ENCODE peak calls at places on chromosome 3, in eight cellular contexts. U is lower leg skin, K is nephron progenitor cell, R is cardiac fibroblast, F is pancreas, V is B cell, H is fibroblast of lung, B is Panc1. O is an unnamed sample.

GRCh38 chr3:158768361-158768787 is 33.5 kb upstream of the MFSD1 start:
- DNase-seq in U (no peak), K (peak), R (peak), F (peak), V (no peak), H (peak), B (no peak), O (no peak)

GRCh38 chr3:72191211-72191960 is 406.4 kb upstream of the PROK2 start:
- DNase-seq in U (no peak), K (no peak), R (peak), F (no peak), V (no peak), H (no peak), B (no peak), O (no peak)

GRCh38 chr3:183576487-183577107 is 21.1 kb upstream of the KLHL6 start:
- DNase-seq in U (no peak), K (no peak), R (peak), F (no peak), V (no peak), H (peak), B (no peak), O (no peak)

GRCh38 chr3:58048301-58048700 is 40.1 kb downstream of the FLNB start:
- DNase-seq in U (no peak), K (no peak), R (peak), F (no peak), V (no peak), H (peak), B (no peak), O (no peak)

GRCh38 chr3:58269356-58269755 is 31.8 kb downstream of the ABHD6 start:
- DNase-seq in U (no peak), K (no peak), R (no peak), F (no peak), V (no peak), H (no peak), B (no peak), O (no peak)

GRCh38 chr3:15521573-15521965 is at the start of gene COLQ:
- DNase-seq in U (peak), K (peak), R (peak), F (no peak), V (no peak), H (peak), B (no peak), O (no peak)

GRCh38 chr3:45908761-45909160 is 22.4 kb downstream of the CCR9 start:
- DNase-seq in U (peak), K (no peak), R (no peak), F (no peak), V (no peak), H (no peak), B (no peak), O (no peak)

GRCh38 chr3:197789309-197789708 is 1.7 kb upstream of the LRCH3 start:
- DNase-seq in U (no peak), K (no peak), R (no peak), F (no peak), V (no peak), H (no peak), B (no peak), O (no peak)

GRCh38 chr3:39138804-39139415 is 14.5 kb downstream of the CSRNP1 start:
- DNase-seq in U (no peak), K (no peak), R (peak), F (peak), V (peak), H (peak), B (no peak), O (no peak)

GRCh38 chr3:146544013-146544928 is at the start of gene PLSCR1:
- DNase-seq in U (peak), K (peak), R (peak), F (peak), V (peak), H (peak), B (peak), O (peak)

GRCh38 chr3:113264741-113265140 is 53.4 kb downstream of the BOC start:
- DNase-seq in U (no peak), K (no peak), R (no peak), F (no peak), V (no peak), H (no peak), B (no peak), O (no peak)

GRCh38 chr3:13762931-13763330 is 116.9 kb downstream of the WNT7A start:
- DNase-seq in U (no peak), K (no peak), R (no peak), F (no peak), V (no peak), H (no peak), B (no peak), O (no peak)
- TF ChIP-seq CTCF in U (no peak), K (no peak), R (no peak), F (no peak), V (no peak), H (no peak), B (no peak), O (no peak)

DNA sequence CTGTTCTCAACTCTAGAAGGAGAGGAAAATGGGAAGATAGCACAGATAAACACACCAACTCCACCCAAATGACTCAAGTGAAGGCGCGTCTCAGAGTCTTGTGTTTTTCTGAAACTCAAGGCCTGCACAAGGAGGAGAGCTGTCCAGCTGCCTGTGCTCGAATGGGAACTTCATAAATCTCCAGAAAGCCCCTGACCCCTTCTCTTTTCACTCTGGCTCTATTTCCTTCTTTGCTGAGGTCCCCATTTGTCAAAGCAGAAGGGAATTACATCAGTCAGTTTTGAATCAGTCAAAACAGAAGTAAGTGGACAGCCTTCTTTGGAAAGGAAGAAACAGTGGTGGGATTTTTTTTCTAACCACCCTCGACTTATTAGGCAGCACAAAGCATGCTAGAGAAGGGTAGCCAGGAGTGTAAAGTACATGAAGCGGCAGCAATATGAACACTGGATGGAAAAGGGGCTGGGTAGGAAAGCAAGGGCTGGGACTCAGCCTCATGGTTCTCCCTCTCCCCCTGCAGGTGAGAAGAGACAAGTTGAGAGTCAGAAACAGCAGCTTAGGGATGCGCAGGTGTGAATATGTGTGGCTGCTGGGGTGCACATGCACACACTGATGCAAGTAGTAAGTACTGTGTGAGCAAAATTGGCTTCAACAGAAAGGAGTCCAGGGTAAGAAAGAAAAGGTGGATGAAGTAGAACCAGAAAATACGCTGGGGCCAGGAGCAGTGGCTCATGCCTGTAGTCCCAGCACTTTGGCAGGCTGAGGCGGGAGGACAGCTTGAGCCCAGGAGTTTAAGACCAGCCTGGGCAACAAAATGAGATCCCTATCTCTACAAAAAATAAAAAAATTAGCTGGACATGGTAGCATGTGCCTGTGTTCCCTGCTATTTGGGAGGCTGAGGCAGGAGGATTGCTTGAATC is 36.6 kb upstream of the MAGEF1 start:
- DNase-seq in U (no peak), K (no peak), R (peak), F (no peak), V (no peak), H (peak), B (peak), O (no peak)
- TF ChIP-seq CTCF in U (no peak), K (peak), R (peak), F (no peak), V (no peak), H (peak), B (no peak), O (no peak)

DNA sequence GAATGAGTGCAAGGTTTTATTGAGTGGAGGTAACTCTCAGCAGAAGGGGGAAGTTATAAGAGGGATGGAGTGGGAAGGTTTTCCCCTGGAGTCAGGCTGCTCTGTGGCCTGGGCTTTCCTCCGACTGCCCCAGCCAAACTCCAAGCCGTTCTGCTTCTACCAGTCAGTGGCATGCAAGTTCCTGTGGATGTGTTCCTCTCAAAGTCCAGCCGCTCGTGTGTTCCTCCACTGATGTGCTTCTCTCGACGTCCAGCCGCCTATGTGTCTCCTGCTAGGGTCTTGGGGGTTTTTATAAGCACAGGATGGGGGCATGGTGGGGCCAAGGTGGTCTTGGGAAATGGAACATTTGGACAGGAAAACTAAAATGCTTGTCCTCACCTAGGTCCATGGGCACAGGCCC is 9.0 kb upstream of the U2SURP start:
- DNase-seq in U (no peak), K (no peak), R (no peak), F (no peak), V (no peak), H (no peak), B (no peak), O (no peak)
- TF ChIP-seq CTCF in U (no peak), K (no peak), R (no peak), F (no peak), V (no peak), H (no peak), B (no peak), O (no peak)

GRCh38 chr3:80688814-80689213 is 921.0 kb upstream of the ROBO1 start:
- DNase-seq in U (no peak), K (no peak), R (peak), F (no peak), V (no peak), H (peak), B (no peak), O (no peak)
- TF ChIP-seq CTCF in U (no peak), K (peak), R (peak), F (no peak), V (no peak), H (no peak), B (peak), O (no peak)

GRCh38 chr3:132256984-132257383 is 60.2 kb upstream of the ACP3 start:
- DNase-seq in U (no peak), K (peak), R (peak), F (no peak), V (no peak), H (peak), B (no peak), O (no peak)
- TF ChIP-seq CTCF in U (no peak), K (peak), R (peak), F (no peak), V (no peak), H (peak), B (peak), O (no peak)

GRCh38 chr3:154571827-154572226 is 141.8 kb upstream of the GPR149 start:
- DNase-seq in U (no peak), K (no peak), R (no peak), F (no peak), V (no peak), H (no peak), B (no peak), O (no peak)

GRCh38 chr3:154568064-154568463 is 138.1 kb upstream of the GPR149 start:
- DNase-seq in U (no peak), K (no peak), R (no peak), F (no peak), V (no peak), H (no peak), B (no peak), O (no peak)
- TF ChIP-seq CTCF in U (no peak), K (no peak), R (no peak), F (no peak), V (no peak), H (no peak), B (no peak), O (no peak)

DNA sequence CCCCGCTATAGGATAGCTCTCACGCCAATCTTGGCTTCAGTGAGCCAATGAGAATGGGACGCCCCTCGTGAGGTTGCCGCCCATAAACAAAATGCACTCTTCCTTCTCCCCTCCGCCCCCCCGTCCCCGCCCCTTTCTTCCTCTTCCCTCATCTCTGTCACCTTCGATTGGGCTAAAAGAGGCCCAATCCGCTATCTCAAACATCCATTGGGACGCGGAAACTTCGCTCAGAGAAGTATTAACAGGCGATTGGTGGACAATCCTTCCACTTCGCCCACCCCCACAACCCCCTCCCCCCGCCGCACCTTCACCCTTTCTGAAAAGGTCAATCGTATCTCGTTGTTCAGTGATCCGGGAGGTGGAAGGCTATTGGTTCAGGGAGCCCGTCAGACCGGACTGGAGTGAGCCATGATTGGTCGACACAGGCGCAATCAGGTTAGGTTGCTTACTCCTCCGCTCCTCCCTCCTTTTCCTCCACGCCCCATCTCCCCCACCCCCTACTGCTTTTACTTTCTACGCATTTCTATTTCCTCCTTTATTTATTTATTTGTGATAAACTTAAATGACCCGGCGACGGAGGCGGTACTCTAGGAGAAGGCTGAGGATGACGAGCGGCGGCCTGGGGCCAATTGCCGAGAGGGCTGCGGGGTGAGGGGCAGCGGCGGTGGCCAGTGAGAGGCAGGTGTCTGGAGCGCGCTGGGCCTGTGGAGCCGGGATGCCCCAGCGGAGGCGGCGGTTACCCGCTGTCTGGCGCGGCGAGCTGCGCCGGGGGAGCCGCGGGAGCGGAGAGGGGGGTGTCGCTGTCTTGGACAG is 447 bp upstream of the ZBTB20 start:
- DNase-seq in U (peak), K (peak), R (peak), F (peak), V (peak), H (peak), B (peak), O (peak)
- TF ChIP-seq CTCF in U (no peak), K (no peak), R (no peak), F (no peak), V (no peak), H (no peak), B (no peak), O (no peak)

DNA sequence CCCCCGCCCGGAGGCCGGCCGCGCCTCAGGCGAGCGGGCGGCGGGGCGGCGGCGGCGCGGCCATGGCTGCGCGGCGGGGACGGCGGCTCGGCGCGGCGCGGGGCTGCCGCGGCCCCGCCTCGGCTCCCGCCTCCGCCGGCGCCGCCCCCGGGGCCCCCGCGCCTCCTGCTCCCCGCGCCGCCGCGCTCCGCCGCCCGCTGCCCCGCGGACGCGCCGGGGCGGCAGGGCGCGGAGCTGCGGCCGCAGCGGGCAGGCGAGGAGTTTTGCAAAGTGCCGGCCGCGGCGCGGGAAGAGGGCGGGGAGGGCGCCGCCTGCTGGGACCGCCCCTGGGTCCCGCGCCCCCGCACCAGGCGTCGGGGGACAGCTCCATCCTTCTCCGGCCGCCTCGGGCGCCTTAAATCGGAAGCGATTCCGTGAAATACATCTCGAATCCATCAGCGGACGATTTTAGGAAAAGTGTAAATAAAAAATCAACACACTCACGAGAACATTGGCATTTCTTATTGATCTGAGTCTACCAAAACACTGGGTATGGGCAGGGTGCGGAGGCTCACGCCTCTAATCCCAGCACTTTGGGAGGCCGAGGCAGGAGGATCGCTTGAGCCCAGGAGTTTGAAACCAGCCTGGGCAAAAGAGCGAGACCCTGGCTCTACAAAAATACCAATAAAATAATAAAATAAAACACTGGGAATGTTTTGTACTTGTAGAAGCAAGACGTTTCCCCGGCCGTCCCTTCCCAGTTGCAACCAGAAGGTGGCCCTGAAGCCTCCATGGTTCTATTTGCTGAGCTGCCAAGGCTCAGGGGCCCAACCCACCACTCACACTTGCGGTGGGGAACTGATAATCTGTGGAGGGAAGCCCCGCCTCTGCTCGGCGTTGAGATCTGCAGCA is 136.9 kb downstream of the NUP210 start:
- DNase-seq in U (no peak), K (peak), R (no peak), F (no peak), V (no peak), H (peak), B (no peak), O (no peak)
- TF ChIP-seq CTCF in U (no peak), K (no peak), R (no peak), F (peak), V (peak), H (peak), B (peak), O (peak)

O was measured in natural killer cell.